ENCODE peak calls at places on chromosomes 13 and 19, in six cellular contexts. X, O, F, C, P and N are unnamed samples.
A peak's percentile ranks its signal among the peaks of the same experiment; 100 is the strongest.

GRCh38 chr13:110017379-110017778 is 231.0 kb upstream of the IRS2 start:
- DNase-seq in X (peak; percentile 92), C (no peak), O (no peak), P (no peak), F (no peak), N (peak; percentile 45)

GRCh38 chr13:49733181-49733951 is 42.1 kb upstream of the EBPL start:
- DNase-seq in O (no peak), P (no peak), X (no peak), C (no peak), F (no peak), N (no peak)

GRCh38 chr13:58994778-58995177 is 1169.0 kb downstream of the DIAPH3 start:
- DNase-seq in O (no peak), X (no peak), C (no peak), F (peak; percentile 1), P (no peak), N (no peak)

GRCh38 chr19:31749231-31749630 is 400.0 kb upstream of the TSHZ3 start:
- DNase-seq in C (no peak), P (no peak), F (no peak), O (no peak), X (no peak), N (no peak)

GRCh38 chr13:22926176-22927007 is 254.4 kb upstream of the SGCG start:
- DNase-seq in C (no peak), P (no peak), X (peak; percentile 25), O (no peak), F (no peak), N (peak; percentile 48)

GRCh38 chr13:100519626-100520025 is 69.0 kb downstream of the GGACT start:
- DNase-seq in X (no peak), P (no peak), O (no peak), C (no peak), F (no peak), N (no peak)

GRCh38 chr13:45167611-45168554 is 33.0 kb downstream of the KCTD4 start:
- DNase-seq in F (no peak), C (no peak), O (no peak), X (no peak), P (no peak), N (no peak)

GRCh38 chr13:99955747-99956472 is 15.7 kb downstream of the ZIC5 start:
- DNase-seq in F (no peak), X (peak; percentile 49), P (no peak), C (no peak), O (no peak), N (peak; percentile 64)

GRCh38 chr19:7427944-7428343 is 60.9 kb downstream of the PEX11G start:
- DNase-seq in X (no peak), C (no peak), O (no peak), P (no peak), F (no peak), N (no peak)

GRCh38 chr13:49308104-49308875 is 60.6 kb downstream of the CDADC1 start:
- DNase-seq in X (peak; percentile 68), C (no peak), F (no peak), O (no peak), P (no peak), N (no peak)